ENCODE peak calls at places on chromosomes 11 and 22, in five cellular contexts. X is substantia nigra; Y is esophagus squamous epithelium; T is CD8-positive, alpha-beta memory T cell; S is H9. F is an unnamed sample.

GRCh38 chr22:34812631-34813030 is 253.3 kb upstream of the ISX start:
- DNase-seq in X (no peak), Y (no peak), T (no peak), S (no peak), F (no peak)

GRCh38 chr11:110874651-110875050 is 162.4 kb upstream of the ARHGAP20 start:
- DNase-seq in X (no peak), Y (no peak), T (no peak), S (no peak), F (no peak)

GRCh38 chr11:96028746-96029145 is 104.8 kb upstream of the MTMR2 start:
- DNase-seq in X (no peak), Y (no peak), T (no peak), S (no peak), F (no peak)

GRCh38 chr11:118145285-118146227 is 7.1 kb downstream of the SCN4B start:
- DNase-seq in X (peak), Y (peak), T (peak), S (peak), F (peak)

GRCh38 chr11:111918390-111919256 is at the start of gene C11orf52:
- DNase-seq in X (no peak), Y (no peak), T (no peak), S (peak), F (no peak)

GRCh38 chr11:66007201-66007634 is 4.6 kb upstream of the CST6 start:
- DNase-seq in X (no peak), Y (no peak), T (no peak), S (no peak), F (no peak)

GRCh38 chr11:109884501-109884900 is 208.7 kb upstream of the ZC3H12C start:
- DNase-seq in X (no peak), Y (no peak), T (no peak), S (no peak), F (no peak)

GRCh38 chr11:14350215-14350614 is 8.8 kb downstream of the RRAS2 start:
- DNase-seq in X (no peak), Y (no peak), T (no peak), S (no peak), F (no peak)

GRCh38 chr22:40818747-40819662 is at the start of gene SLC25A17:
- DNase-seq in X (peak), Y (peak), T (peak), S (peak), F (peak)

GRCh38 chr11:5226732-5227327 is at the start of gene HBB:
- DNase-seq in X (no peak), Y (no peak), T (no peak), S (no peak), F (no peak)

GRCh38 chr11:100830295-100830694 is 143.2 kb downstream of the ARHGAP42 start:
- DNase-seq in X (no peak), Y (no peak), T (no peak), S (no peak), F (no peak)

GRCh38 chr11:125345706-125346561 is 150.1 kb downstream of the FEZ1 start:
- DNase-seq in X (peak), Y (peak), T (no peak), S (peak), F (peak)

GRCh38 chr22:40030757-40031092 is 36.0 kb downstream of the FAM83F start:
- DNase-seq in X (no peak), Y (no peak), T (no peak), S (peak), F (no peak)

GRCh38 chr11:6625156-6625831 is 6.1 kb upstream of the TPP1 start:
- DNase-seq in X (no peak), Y (no peak), T (no peak), S (no peak), F (no peak)

GRCh38 chr11:35951659-35952058 is 7.8 kb downstream of the LDLRAD3 start:
- DNase-seq in X (no peak), Y (no peak), T (no peak), S (no peak), F (no peak)

GRCh38 chr11:94132823-94133408 is 4.3 kb downstream of the PANX1 start:
- DNase-seq in X (no peak), Y (no peak), T (no peak), S (no peak), F (no peak)

GRCh38 chr11:91946397-91947090 is 278.1 kb upstream of the FAT3 start:
- DNase-seq in X (no peak), Y (no peak), T (no peak), S (no peak), F (no peak)

GRCh38 chr11:287821-288327 is 1.1 kb upstream of the PGGHG start:
- DNase-seq in X (no peak), Y (no peak), T (peak), S (peak), F (peak)

GRCh38 chr11:107819361-107820014 is 39.1 kb downstream of the SLC35F2 start:
- DNase-seq in X (no peak), Y (no peak), T (no peak), S (no peak), F (no peak)

GRCh38 chr11:35330924-35331323 is 88.4 kb downstream of the SLC1A2 start:
- DNase-seq in X (no peak), Y (no peak), T (peak), S (no peak), F (no peak)

GRCh38 chr11:130371004-130371590 is 56.4 kb upstream of the ZBTB44 start:
- DNase-seq in X (no peak), Y (no peak), T (peak), S (no peak), F (no peak)

GRCh38 chr22:17924735-17925727 is 99.3 kb downstream of the MICAL3 start:
- DNase-seq in X (no peak), Y (no peak), T (no peak), S (no peak), F (no peak)

GRCh38 chr22:25628494-25628893 is 64.0 kb downstream of the GRK3 start:
- DNase-seq in X (no peak), Y (no peak), T (no peak), S (no peak), F (no peak)

GRCh38 chr11:117384045-117384444 is 56.4 kb downstream of the CEP164 start:
- DNase-seq in X (no peak), Y (no peak), T (no peak), S (no peak), F (no peak)

GRCh38 chr11:83004855-83005556 is 66.7 kb downstream of the RAB30 start:
- DNase-seq in X (no peak), Y (no peak), T (no peak), S (no peak), F (no peak)

GRCh38 chr11:15141381-15141780 is 26.7 kb downstream of the INSC start:
- DNase-seq in X (no peak), Y (no peak), T (no peak), S (no peak), F (no peak)

GRCh38 chr11:1099519-1100355 is 25.1 kb downstream of the MUC2 start:
- DNase-seq in X (no peak), Y (no peak), T (no peak), S (no peak), F (no peak)

GRCh38 chr11:134471341-134472187 is 59.5 kb upstream of the B3GAT1 start:
- DNase-seq in X (no peak), Y (no peak), T (no peak), S (peak), F (no peak)

GRCh38 chr22:21044931-21045584 is 688 bp upstream of the LRRC74B start:
- DNase-seq in X (no peak), Y (no peak), T (no peak), S (no peak), F (no peak)

GRCh38 chr11:19467904-19468303 is 227.2 kb upstream of the E2F8 start:
- DNase-seq in X (no peak), Y (no peak), T (no peak), S (no peak), F (no peak)

GRCh38 chr11:26079966-26080365 is 252.0 kb upstream of the ANO3 start:
- DNase-seq in X (no peak), Y (no peak), T (no peak), S (no peak), F (no peak)

GRCh38 chr11:8533332-8533731 is 60.7 kb downstream of the STK33 start:
- DNase-seq in X (no peak), Y (no peak), T (no peak), S (no peak), F (no peak)

GRCh38 chr11:113507341-113507740 is 32.1 kb upstream of the DRD2 start:
- DNase-seq in X (no peak), Y (no peak), T (no peak), S (no peak), F (no peak)

GRCh38 chr11:59611570-59612565 is 3.7 kb downstream of the OSBP start:
- DNase-seq in X (no peak), Y (no peak), T (no peak), S (no peak), F (no peak)

GRCh38 chr22:31148953-31149627 is 8.8 kb upstream of the PLA2G3 start:
- DNase-seq in X (peak), Y (no peak), T (no peak), S (peak), F (no peak)

GRCh38 chr11:31641477-31642062 is 132.0 kb downstream of the ELP4 start:
- DNase-seq in X (no peak), Y (no peak), T (no peak), S (peak), F (no peak)
- H3K27ac ChIP-seq in X (no peak), Y (no peak), T (no peak), S (no peak), F (no peak)

GRCh38 chr22:48588881-48589450 is 1238.7 kb downstream of the BRD1 start:
- DNase-seq in X (no peak), Y (no peak), T (no peak), S (no peak), F (no peak)

GRCh38 chr22:48587236-48587865 is 1240.3 kb downstream of the BRD1 start:
- DNase-seq in X (no peak), Y (no peak), T (no peak), S (no peak), F (no peak)

GRCh38 chr22:48588151-48588880 is 1239.4 kb downstream of the BRD1 start:
- DNase-seq in X (no peak), Y (no peak), T (no peak), S (no peak), F (no peak)

GRCh38 chr22:48585916-48586798 is 1241.5 kb downstream of the BRD1 start:
- DNase-seq in X (no peak), Y (no peak), T (no peak), S (peak), F (no peak)

DNA sequence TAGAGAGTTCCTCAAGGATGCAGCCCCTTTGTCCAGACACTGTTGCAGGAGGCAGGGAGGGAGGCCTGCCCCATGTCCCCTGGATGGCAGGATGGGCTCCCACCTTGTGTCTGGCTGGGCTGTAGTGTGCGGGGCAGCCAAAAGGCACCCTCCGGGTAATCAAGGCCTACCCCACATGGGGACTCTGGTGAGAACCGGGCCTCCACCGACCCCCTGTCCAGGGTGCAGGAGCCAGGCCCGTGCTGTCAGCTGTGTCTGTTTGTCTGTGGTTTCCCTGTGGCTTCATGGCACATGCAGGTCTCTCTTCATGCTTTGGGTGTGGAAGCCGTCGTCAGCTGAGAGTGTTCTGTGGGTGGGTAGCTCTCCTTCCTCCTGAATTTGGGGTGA is 1240.9 kb downstream of the BRD1 start:
- DNase-seq in X (no peak), Y (no peak), T (no peak), S (no peak), F (no peak)
- H3K27ac ChIP-seq in X (no peak), Y (no peak), T (no peak), S (no peak), F (no peak)

DNA sequence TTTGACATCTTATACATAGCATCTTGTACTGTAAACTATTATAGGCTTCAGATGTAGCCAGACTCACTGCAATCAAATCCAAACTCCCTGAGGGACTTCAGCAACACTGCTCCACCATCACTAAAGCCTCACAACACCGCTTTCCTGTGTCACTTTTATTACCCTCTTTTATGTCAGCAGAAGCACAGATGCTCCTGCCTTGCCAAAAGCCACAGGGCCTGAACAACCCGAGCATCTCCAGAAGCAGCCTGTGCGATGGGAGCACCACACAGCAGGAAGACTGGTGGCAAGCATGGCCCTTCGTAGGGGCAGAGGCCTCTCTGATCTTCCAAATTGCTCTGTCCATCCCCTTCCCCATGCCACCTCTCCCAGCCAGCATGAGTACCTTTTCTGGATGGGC is 22.9 kb downstream of the TMEM123 start:
- DNase-seq in X (no peak), Y (no peak), T (no peak), S (no peak), F (no peak)
- H3K27ac ChIP-seq in X (peak), Y (no peak), T (no peak), S (no peak), F (no peak)

GRCh38 chr22:32555546-32555945 is 80.9 kb downstream of the FBXO7 start:
- DNase-seq in X (no peak), Y (no peak), T (no peak), S (no peak), F (no peak)
- H3K27ac ChIP-seq in X (no peak), Y (no peak), T (no peak), S (no peak), F (no peak)

DNA sequence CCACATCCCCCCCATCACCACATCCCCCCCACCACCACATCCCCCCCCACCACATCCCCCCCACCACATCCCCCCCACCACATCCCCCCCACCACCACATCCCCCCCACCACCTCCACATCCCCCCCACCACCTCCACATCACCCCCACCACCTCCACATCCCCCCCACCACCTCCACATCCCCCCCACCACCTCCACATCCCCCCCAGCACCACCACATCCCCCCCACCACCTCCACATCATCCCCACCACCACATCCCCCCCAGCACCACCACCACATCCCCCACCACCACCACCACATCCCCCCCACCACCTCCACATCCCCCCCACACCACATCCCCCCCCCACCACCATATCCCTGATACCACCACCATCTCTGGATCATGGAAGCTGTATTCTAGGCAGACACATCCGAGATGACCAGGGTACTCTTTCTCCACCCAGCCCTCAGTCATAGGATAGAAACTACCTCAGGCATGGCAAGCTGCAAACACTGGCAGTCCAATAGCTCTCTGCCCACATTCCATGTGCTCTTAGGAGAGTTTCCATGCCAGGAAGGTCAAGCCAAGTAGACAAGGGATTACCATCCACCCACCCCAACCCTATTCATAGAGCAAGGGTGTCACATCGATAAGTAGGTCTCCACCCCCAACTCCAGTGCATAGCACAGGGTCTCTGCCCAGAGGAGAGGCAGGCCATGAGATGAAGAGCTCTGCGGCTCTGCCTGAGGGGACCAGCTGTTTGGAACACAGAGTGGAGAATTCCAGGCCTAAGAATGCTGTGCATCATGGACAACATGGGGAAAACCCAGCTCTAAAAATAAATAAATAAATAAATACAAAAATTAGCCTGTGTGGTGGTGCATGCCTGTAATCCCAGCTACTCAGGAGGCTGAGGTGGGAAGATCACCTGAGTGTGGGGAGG is 33.0 kb upstream of the TEAD1 start:
- DNase-seq in X (no peak), Y (no peak), T (no peak), S (no peak), F (no peak)
- H3K27ac ChIP-seq in X (no peak), Y (no peak), T (no peak), S (no peak), F (no peak)

DNA sequence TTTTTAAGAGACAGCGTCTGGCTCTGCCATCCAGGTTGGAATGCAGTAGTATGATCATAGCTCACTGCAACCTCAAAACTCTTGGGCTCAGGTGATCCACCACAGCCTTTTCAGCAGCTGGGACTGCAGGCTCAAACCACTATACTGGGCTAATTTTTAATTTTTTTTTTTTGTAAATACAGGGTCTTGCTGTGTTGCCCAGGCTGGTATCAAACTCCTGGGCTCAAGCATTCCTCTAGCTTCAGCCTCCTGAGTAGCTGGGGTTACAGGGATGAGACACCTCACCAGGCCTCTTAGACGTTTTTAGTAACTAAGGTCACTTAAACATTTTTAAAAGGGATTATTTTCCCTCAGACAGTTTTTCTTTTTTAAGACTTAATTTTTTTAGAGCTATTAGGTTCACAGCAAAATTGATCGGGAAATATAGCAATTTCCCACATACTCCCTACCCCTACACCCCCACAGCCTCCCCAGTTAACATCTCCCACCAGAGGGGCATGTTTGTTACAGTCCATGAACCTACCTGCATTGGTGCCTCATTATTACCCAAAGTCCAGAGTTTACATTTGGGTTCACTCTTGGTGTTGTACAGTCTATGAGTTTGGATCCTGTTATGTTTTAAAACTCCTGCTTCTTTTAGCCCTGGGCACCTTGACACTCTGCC is 3.9 kb downstream of the BCR start:
- DNase-seq in X (no peak), Y (no peak), T (no peak), S (no peak), F (no peak)
- H3K27ac ChIP-seq in X (no peak), Y (no peak), T (peak), S (no peak), F (peak)

GRCh38 chr22:19948057-19948760 is 6.6 kb upstream of the TXNRD2 start:
- DNase-seq in X (no peak), Y (no peak), T (no peak), S (no peak), F (no peak)

GRCh38 chr22:19955241-19956128 is 13.9 kb upstream of the TXNRD2 start:
- DNase-seq in X (no peak), Y (no peak), T (peak), S (no peak), F (no peak)

DNA sequence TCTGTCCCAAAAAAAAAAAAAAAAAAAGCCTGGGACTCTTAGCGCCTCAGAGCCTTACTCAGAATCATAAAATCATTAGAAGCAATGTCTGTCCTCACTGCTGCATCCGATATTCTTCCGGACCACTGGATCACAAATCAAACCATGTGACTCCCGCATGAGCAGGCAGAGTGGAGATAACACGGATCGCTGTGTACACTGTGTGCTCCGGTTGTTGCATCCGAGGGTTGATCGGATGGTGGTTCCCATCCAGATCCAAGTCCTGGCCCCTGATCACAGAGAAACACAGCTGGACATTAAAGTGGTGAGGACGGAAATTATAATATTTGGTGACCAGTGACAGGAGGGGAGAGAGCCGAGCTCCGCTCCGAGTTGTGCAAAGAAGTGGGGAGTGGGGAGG is 9.7 kb upstream of the TXNRD2 start:
- DNase-seq in X (no peak), Y (no peak), T (no peak), S (no peak), F (no peak)
- H3K27ac ChIP-seq in X (no peak), Y (no peak), T (no peak), S (no peak), F (no peak)

GRCh38 chr11:75554258-75555022 is 7.6 kb upstream of the SERPINH1 start:
- DNase-seq in X (peak), Y (no peak), T (no peak), S (peak), F (peak)
- H3K27ac ChIP-seq in X (peak), Y (peak), T (peak), S (no peak), F (peak)

DNA sequence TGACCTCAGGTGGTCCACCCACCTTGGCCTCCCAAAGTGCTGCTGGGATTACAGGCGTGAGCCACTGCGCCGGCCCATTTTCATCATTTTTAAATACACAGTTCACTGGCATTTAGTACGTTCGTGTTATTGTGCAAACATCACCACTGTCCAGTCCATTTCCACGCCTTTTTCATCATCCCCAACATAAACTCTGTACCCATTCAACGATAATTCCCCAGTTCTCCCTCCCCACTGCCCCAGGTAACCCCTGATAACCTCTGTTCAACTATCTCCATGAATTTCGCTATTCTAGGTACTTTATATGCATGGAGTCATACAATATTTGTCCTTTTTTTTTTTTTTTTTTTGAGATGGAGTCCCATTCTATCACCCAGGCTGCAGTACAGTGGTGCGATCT is 18.2 kb upstream of the ELFN2 start:
- DNase-seq in X (no peak), Y (no peak), T (no peak), S (no peak), F (no peak)
- H3K27ac ChIP-seq in X (no peak), Y (no peak), T (no peak), S (no peak), F (no peak)